ENCODE peak calls at places on chromosomes 5 and 9, in five cellular contexts. M is neural crest cell, K is SIG-M5, A is osteocyte, W is SW480. V is an unnamed sample.

GRCh38 chr9:32991895-32992595 is 9.4 kb downstream of the APTX start:
- DNase-seq in M (no peak), A (no peak), K (no peak), W (no peak), V (no peak)

GRCh38 chr5:377326-377981 is 55.9 kb downstream of the AHRR start:
- DNase-seq in K (no peak), A (peak; percentile 82), W (no peak), M (no peak), V (no peak)

GRCh38 chr9:89929721-89930480 is 325.1 kb downstream of the GADD45G start:
- DNase-seq in M (no peak), W (no peak), K (no peak), A (no peak), V (no peak)

GRCh38 chr5:108765647-108766046 is 17.9 kb downstream of the FER start:
- DNase-seq in M (no peak), W (no peak), A (no peak), K (no peak), V (no peak)

GRCh38 chr9:87554177-87554940 is 56.7 kb downstream of the DAPK1 start:
- DNase-seq in W (no peak), A (no peak), K (no peak), M (no peak), V (no peak)

GRCh38 chr5:105745111-105745510 is 1925.6 kb downstream of the EFNA5 start:
- DNase-seq in A (no peak), W (no peak), M (no peak), K (no peak), V (no peak)

GRCh38 chr9:129383005-129383414 is 204.9 kb upstream of the IER5L start:
- DNase-seq in M (no peak), K (no peak), W (peak; percentile 26), A (no peak), V (no peak)

GRCh38 chr5:88555658-88556057 is 287.0 kb upstream of the TMEM161B start:
- DNase-seq in K (no peak), W (no peak), M (peak; percentile 29), A (no peak), V (no peak)

GRCh38 chr5:107476783-107477182 is 194.0 kb downstream of the EFNA5 start:
- DNase-seq in A (no peak), K (no peak), W (peak; percentile 36), M (no peak), V (no peak)

GRCh38 chr5:4058899-4059298 is 463.3 kb downstream of the IRX1 start:
- DNase-seq in A (no peak), K (no peak), W (peak; percentile 22), M (no peak), V (no peak)

GRCh38 chr5:9533096-9533495 is 12.8 kb downstream of the SEMA5A start:
- DNase-seq in M (no peak), K (no peak), A (no peak), W (no peak), V (no peak)

GRCh38 chr5:145912594-145912993 is 23.8 kb upstream of the SH3RF2 start:
- DNase-seq in K (no peak), A (no peak), M (no peak), W (no peak), V (no peak)

GRCh38 chr5:108940500-108940899 is 192.8 kb downstream of the FER start:
- DNase-seq in W (no peak), A (no peak), K (no peak), M (no peak), V (no peak)

GRCh38 chr9:37453827-37454226 is 11.4 kb downstream of the ZBTB5 start:
- DNase-seq in W (no peak), K (no peak), A (no peak), M (no peak), V (no peak)

GRCh38 chr9:90423661-90424193 is 218.9 kb downstream of the DIRAS2 start:
- DNase-seq in K (no peak), W (peak; percentile 41), A (no peak), M (no peak), V (no peak)

GRCh38 chr9:69463497-69464068 is 138.6 kb downstream of the ENTREP1 start:
- DNase-seq in K (no peak), M (no peak), A (peak; percentile 49), W (no peak), V (no peak)

GRCh38 chr5:68068204-68068603 is 147.4 kb upstream of the PIK3R1 start:
- DNase-seq in A (no peak), K (no peak), M (no peak), W (no peak), V (no peak)

GRCh38 chr5:137796279-137796678 is 42.1 kb upstream of the HNRNPA0 start:
- DNase-seq in W (no peak), M (no peak), K (no peak), A (no peak), V (no peak)

GRCh38 chr9:78857371-78858225 is 560.7 kb downstream of the PSAT1 start:
- DNase-seq in W (no peak), M (peak; percentile 21), K (no peak), A (no peak), V (no peak)

GRCh38 chr5:43313854-43314457 is 744 bp upstream of the HMGCS1 start:
- DNase-seq in A (no peak), K (no peak), M (peak; percentile 18), W (no peak), V (no peak)

GRCh38 chr9:130180516-130180915 is 8.3 kb downstream of the NCS1 start:
- DNase-seq in W (no peak), M (no peak), K (no peak), A (no peak), V (no peak)

GRCh38 chr5:51388488-51389325 is 5.5 kb downstream of the ISL1 start:
- DNase-seq in W (no peak), A (no peak), M (no peak), K (no peak), V (no peak)

GRCh38 chr5:50711280-50711679 is 44.8 kb downstream of the PARP8 start:
- DNase-seq in A (no peak), K (no peak), M (no peak), W (peak; percentile 43), V (no peak)

GRCh38 chr5:65871182-65871581 is 55.2 kb upstream of the ERBIN start:
- DNase-seq in K (no peak), M (no peak), A (no peak), W (peak; percentile 17), V (peak; percentile 66)

GRCh38 chr5:148033138-148033537 is 30.6 kb upstream of the SPINK5 start:
- DNase-seq in A (no peak), K (no peak), M (no peak), W (peak; percentile 57), V (no peak)

GRCh38 chr5:20972419-20972925 is 984.5 kb upstream of the CDH18 start:
- DNase-seq in M (no peak), W (peak; percentile 64), K (no peak), A (no peak), V (no peak)

GRCh38 chr9:91913986-91914385 is 36.0 kb downstream of the ROR2 start:
- DNase-seq in W (no peak), A (no peak), K (no peak), M (no peak), V (no peak)

GRCh38 chr9:13002740-13003139 is 227.9 kb downstream of the LURAP1L start:
- DNase-seq in M (no peak), K (no peak), A (no peak), W (no peak), V (no peak)

GRCh38 chr5:126970517-126971017 is 59.8 kb downstream of the MARCHF3 start:
- DNase-seq in M (no peak), K (no peak), W (no peak), A (no peak), V (no peak)

GRCh38 chr5:111512026-111512405 is 319 bp downstream of the STARD4 start:
- DNase-seq in W (no peak), M (no peak), K (no peak), A (peak; percentile 87), V (no peak)

GRCh38 chr9:84070590-84070989 is 90.0 kb downstream of the RMI1 start:
- DNase-seq in A (no peak), M (no peak), W (no peak), K (no peak), V (no peak)

GRCh38 chr9:99266136-99267023 is 44.3 kb downstream of the SEC61B start:
- DNase-seq in W (peak; percentile 58), M (peak; percentile 71), K (no peak), A (peak; percentile 87), V (peak; percentile 32)

GRCh38 chr5:53983568-53984465 is 326.6 kb downstream of the ARL15 start:
- DNase-seq in M (no peak), A (no peak), K (no peak), W (no peak), V (no peak)

GRCh38 chr5:161278739-161279660 is 267.5 kb downstream of the GABRB2 start:
- DNase-seq in W (no peak), K (no peak), M (no peak), A (no peak), V (no peak)

GRCh38 chr9:132241840-132242620 is 80.2 kb downstream of the NTNG2 start:
- DNase-seq in M (no peak), W (no peak), A (peak; percentile 80), K (no peak), V (no peak)

GRCh38 chr5:141811287-141812155 is 66.7 kb downstream of the PCDH1 start:
- DNase-seq in W (peak; percentile 31), A (no peak), M (peak; percentile 56), K (no peak), V (no peak)

GRCh38 chr5:133358271-133358670 is 254.1 kb downstream of the FSTL4 start:
- DNase-seq in W (no peak), A (peak; percentile 53), M (no peak), K (no peak), V (no peak)

V was measured in non-pigmented ciliary epithelial cell.